ENCODE peak calls at places on chromosomes 1 and 21, in seven cellular contexts. One of them, this sample, is unnamed. For H3K27me3, the result is how much of the 10 kb centered on the place peaks cover.

GRCh38 chr1:223350361-223350908 is 13.5 kb downstream of the SUSD4 start:
- DNase-seq in right atrium auricular region: no peak
- DNase-seq in Panc1: no peak
- DNase-seq in prostate gland: no peak
- DNase-seq in lower lobe of right lung: no peak
- DNase-seq in stomach: no peak
- DNase-seq in fibroblast of lung: peak
- DNase-seq in this sample: no peak

GRCh38 chr1:32769524-32770220 is 47.5 kb downstream of the YARS1 start:
- DNase-seq in right atrium auricular region: no peak
- DNase-seq in Panc1: no peak
- DNase-seq in prostate gland: no peak
- DNase-seq in lower lobe of right lung: peak
- DNase-seq in stomach: no peak
- DNase-seq in fibroblast of lung: peak
- DNase-seq in this sample: no peak

GRCh38 chr1:174040387-174040786 is 18.2 kb upstream of the RC3H1 start:
- DNase-seq in right atrium auricular region: no peak
- DNase-seq in Panc1: peak
- DNase-seq in prostate gland: peak
- DNase-seq in lower lobe of right lung: no peak
- DNase-seq in stomach: no peak
- DNase-seq in fibroblast of lung: peak
- DNase-seq in this sample: no peak

GRCh38 chr1:207817778-207818751 is 66.2 kb downstream of the CD46 start:
- DNase-seq in right atrium auricular region: peak
- DNase-seq in Panc1: no peak
- DNase-seq in prostate gland: no peak
- DNase-seq in lower lobe of right lung: no peak
- DNase-seq in stomach: no peak
- DNase-seq in fibroblast of lung: no peak
- DNase-seq in this sample: no peak

GRCh38 chr21:31180256-31181088 is 142.2 kb upstream of the KRTAP19-8 start:
- DNase-seq in right atrium auricular region: no peak
- DNase-seq in Panc1: no peak
- DNase-seq in prostate gland: no peak
- DNase-seq in lower lobe of right lung: no peak
- DNase-seq in stomach: no peak
- DNase-seq in fibroblast of lung: peak
- DNase-seq in this sample: no peak

GRCh38 chr1:178055779-178056471 is 38.0 kb upstream of the RASAL2 start:
- DNase-seq in right atrium auricular region: no peak
- DNase-seq in Panc1: peak
- DNase-seq in prostate gland: no peak
- DNase-seq in lower lobe of right lung: peak
- DNase-seq in stomach: peak
- DNase-seq in fibroblast of lung: peak
- DNase-seq in this sample: peak

GRCh38 chr1:226310123-226310540 is 1.2 kb upstream of the LIN9 start:
- DNase-seq in right atrium auricular region: no peak
- DNase-seq in Panc1: no peak
- DNase-seq in prostate gland: no peak
- DNase-seq in lower lobe of right lung: no peak
- DNase-seq in stomach: no peak
- DNase-seq in fibroblast of lung: peak
- DNase-seq in this sample: no peak

GRCh38 chr1:43300661-43301094 is at the start of gene TIE1:
- DNase-seq in right atrium auricular region: no peak
- DNase-seq in Panc1: no peak
- DNase-seq in prostate gland: no peak
- DNase-seq in lower lobe of right lung: no peak
- DNase-seq in stomach: no peak
- DNase-seq in fibroblast of lung: no peak
- DNase-seq in this sample: peak

GRCh38 chr1:169874229-169874628 is 19.5 kb downstream of the SCYL3 start:
- DNase-seq in right atrium auricular region: no peak
- DNase-seq in Panc1: no peak
- DNase-seq in prostate gland: no peak
- DNase-seq in lower lobe of right lung: no peak
- DNase-seq in stomach: no peak
- DNase-seq in fibroblast of lung: peak
- DNase-seq in this sample: no peak

GRCh38 chr21:37866027-37866426 is 50.2 kb downstream of the KCNJ6 start:
- DNase-seq in right atrium auricular region: no peak
- DNase-seq in Panc1: no peak
- DNase-seq in prostate gland: no peak
- DNase-seq in lower lobe of right lung: peak
- DNase-seq in stomach: no peak
- DNase-seq in fibroblast of lung: no peak
- DNase-seq in this sample: no peak

GRCh38 chr1:14655386-14655785 is 56.9 kb downstream of the KAZN start:
- DNase-seq in right atrium auricular region: no peak
- DNase-seq in Panc1: no peak
- DNase-seq in prostate gland: no peak
- DNase-seq in lower lobe of right lung: no peak
- DNase-seq in stomach: no peak
- DNase-seq in fibroblast of lung: no peak
- DNase-seq in this sample: no peak

GRCh38 chr1:198088360-198089071 is 68.3 kb upstream of the NEK7 start:
- DNase-seq in right atrium auricular region: no peak
- DNase-seq in Panc1: peak
- DNase-seq in prostate gland: no peak
- DNase-seq in lower lobe of right lung: peak
- DNase-seq in stomach: no peak
- DNase-seq in fibroblast of lung: peak
- DNase-seq in this sample: no peak

GRCh38 chr1:1783320-1783719 is 5.0 kb upstream of the NADK start:
- DNase-seq in right atrium auricular region: no peak
- DNase-seq in Panc1: no peak
- DNase-seq in prostate gland: no peak
- DNase-seq in lower lobe of right lung: peak
- DNase-seq in stomach: no peak
- DNase-seq in fibroblast of lung: no peak
- DNase-seq in this sample: no peak

GRCh38 chr1:47828965-47829364 is 168.2 kb downstream of the TRABD2B start:
- DNase-seq in right atrium auricular region: no peak
- DNase-seq in Panc1: no peak
- DNase-seq in prostate gland: no peak
- DNase-seq in lower lobe of right lung: no peak
- DNase-seq in stomach: no peak
- DNase-seq in fibroblast of lung: no peak
- DNase-seq in this sample: no peak

GRCh38 chr1:23392125-23392855 is 22.7 kb upstream of the ZNF436 start:
- DNase-seq in right atrium auricular region: no peak
- DNase-seq in Panc1: no peak
- DNase-seq in prostate gland: no peak
- DNase-seq in lower lobe of right lung: no peak
- DNase-seq in stomach: no peak
- DNase-seq in fibroblast of lung: no peak
- DNase-seq in this sample: no peak

DNA sequence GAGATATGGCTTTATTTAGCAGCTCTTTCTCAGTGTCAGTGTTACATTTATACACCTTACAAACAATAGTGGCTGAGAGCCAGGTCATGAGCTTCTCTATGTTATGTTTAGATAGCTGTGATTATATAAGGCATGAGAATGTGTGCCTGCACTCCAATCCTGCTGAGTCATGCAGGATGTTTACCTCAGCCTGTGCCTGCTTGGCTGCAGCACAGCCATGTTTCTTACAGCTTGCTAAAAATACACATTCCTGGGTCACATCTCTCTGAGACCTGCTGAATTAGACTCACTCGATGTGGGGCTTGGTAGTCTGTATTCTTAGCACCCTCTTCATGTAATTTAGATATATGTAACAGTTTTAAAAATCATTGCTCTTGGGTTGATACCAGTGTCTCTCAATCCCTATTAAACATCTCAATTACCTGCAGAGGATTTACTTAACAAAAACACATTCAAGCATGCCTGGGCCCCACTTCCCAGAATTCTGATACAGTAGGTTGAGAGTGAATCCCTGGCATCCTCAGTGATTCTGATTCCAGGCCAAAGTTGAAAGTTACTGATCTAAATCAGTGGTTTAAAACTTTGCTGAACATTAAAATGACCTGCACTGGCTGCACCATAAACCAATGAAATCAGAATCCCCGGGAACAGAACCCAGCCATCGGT is 107.5 kb downstream of the GDAP2 start:
- DNase-seq in right atrium auricular region: no peak
- DNase-seq in Panc1: peak
- DNase-seq in prostate gland: peak
- DNase-seq in lower lobe of right lung: no peak
- DNase-seq in stomach: peak
- DNase-seq in fibroblast of lung: peak
- DNase-seq in this sample: no peak
- H3K27ac ChIP-seq in right atrium auricular region: peak
- H3K27ac ChIP-seq in Panc1: peak
- H3K27ac ChIP-seq in prostate gland: peak
- H3K27ac ChIP-seq in lower lobe of right lung: peak
- H3K27ac ChIP-seq in stomach: peak
- H3K27ac ChIP-seq in fibroblast of lung: peak
- H3K27ac ChIP-seq in this sample: peak

GRCh38 chr1:68485431-68486022 is 11.4 kb downstream of the DEPDC1 start:
- DNase-seq in right atrium auricular region: no peak
- DNase-seq in Panc1: no peak
- DNase-seq in prostate gland: no peak
- DNase-seq in lower lobe of right lung: no peak
- DNase-seq in stomach: no peak
- DNase-seq in fibroblast of lung: no peak
- DNase-seq in this sample: no peak
- TF ChIP-seq CTCF in right atrium auricular region: no peak
- TF ChIP-seq CTCF in Panc1: no peak
- TF ChIP-seq CTCF in prostate gland: no peak
- TF ChIP-seq CTCF in lower lobe of right lung: no peak
- TF ChIP-seq CTCF in stomach: no peak
- TF ChIP-seq CTCF in fibroblast of lung: no peak
- TF ChIP-seq CTCF in this sample: no peak

DNA sequence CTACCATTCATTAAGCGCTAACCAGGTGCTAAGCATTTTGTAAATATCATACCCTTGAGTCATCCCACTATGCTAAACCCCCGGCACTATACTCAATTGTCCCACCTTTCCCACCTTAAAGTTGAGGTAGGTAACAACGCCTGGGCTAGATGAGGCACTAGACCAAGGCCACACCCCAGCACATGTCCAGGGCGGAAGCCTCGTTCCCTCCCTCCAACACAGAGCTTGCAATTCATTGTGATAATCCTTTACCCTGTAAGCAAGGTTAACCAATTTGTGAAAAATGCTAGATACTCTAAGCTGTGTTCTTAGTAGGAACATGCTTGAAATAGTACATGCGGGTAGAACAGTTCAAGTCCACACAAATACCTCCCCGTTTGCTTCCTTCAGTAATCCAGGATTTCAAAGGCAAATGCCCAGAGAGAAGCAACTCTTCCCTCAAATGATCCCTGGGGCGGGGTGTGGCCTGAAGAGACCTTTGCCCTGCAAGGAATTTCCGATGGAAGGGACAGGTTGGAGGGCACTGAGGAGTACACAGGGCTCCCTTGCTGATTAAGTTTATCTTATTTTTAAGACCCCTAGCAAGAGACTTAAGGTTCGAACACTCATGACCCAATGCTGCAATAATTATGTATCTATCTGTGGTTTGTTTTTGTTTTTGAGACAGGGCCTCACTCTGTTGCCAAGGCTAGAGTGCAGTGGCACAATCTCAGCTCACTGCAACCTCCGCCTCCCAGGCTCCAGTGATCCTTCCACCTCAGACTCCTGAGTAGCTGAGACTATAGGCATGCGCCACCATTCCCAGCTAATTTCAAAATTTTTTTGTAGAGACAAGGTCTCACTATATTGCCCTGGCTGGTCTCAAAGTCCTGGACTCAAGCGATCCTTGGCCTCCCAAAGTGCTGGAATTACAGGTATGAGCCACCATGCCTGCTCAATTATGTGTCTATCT is 2.6 kb downstream of the RSPH1 start:
- DNase-seq in right atrium auricular region: peak
- DNase-seq in Panc1: no peak
- DNase-seq in prostate gland: no peak
- DNase-seq in lower lobe of right lung: no peak
- DNase-seq in stomach: no peak
- DNase-seq in fibroblast of lung: no peak
- DNase-seq in this sample: no peak
- H3K27me3 ChIP-seq in right atrium auricular region: under half
- H3K27me3 ChIP-seq in Panc1: under half
- H3K27me3 ChIP-seq in prostate gland: under half
- H3K27me3 ChIP-seq in lower lobe of right lung: under half
- H3K27me3 ChIP-seq in stomach: under half
- H3K27me3 ChIP-seq in fibroblast of lung: under half
- H3K27me3 ChIP-seq in this sample: under half

GRCh38 chr1:25856856-25857255 is 2.4 kb downstream of the AUNIP start:
- DNase-seq in right atrium auricular region: no peak
- DNase-seq in Panc1: no peak
- DNase-seq in prostate gland: no peak
- DNase-seq in lower lobe of right lung: no peak
- DNase-seq in stomach: no peak
- DNase-seq in fibroblast of lung: no peak
- DNase-seq in this sample: no peak

GRCh38 chr1:25854554-25854953 is 4.7 kb downstream of the AUNIP start:
- DNase-seq in right atrium auricular region: no peak
- DNase-seq in Panc1: no peak
- DNase-seq in prostate gland: no peak
- DNase-seq in lower lobe of right lung: no peak
- DNase-seq in stomach: no peak
- DNase-seq in fibroblast of lung: no peak
- DNase-seq in this sample: no peak

GRCh38 chr1:25861316-25862286 is 2.3 kb upstream of the AUNIP start:
- DNase-seq in right atrium auricular region: no peak
- DNase-seq in Panc1: no peak
- DNase-seq in prostate gland: no peak
- DNase-seq in lower lobe of right lung: no peak
- DNase-seq in stomach: no peak
- DNase-seq in fibroblast of lung: no peak
- DNase-seq in this sample: no peak

GRCh38 chr1:25858906-25859789 is at the start of gene AUNIP:
- DNase-seq in right atrium auricular region: peak
- DNase-seq in Panc1: peak
- DNase-seq in prostate gland: peak
- DNase-seq in lower lobe of right lung: peak
- DNase-seq in stomach: peak
- DNase-seq in fibroblast of lung: peak
- DNase-seq in this sample: peak

GRCh38 chr1:25858494-25858893 is 763 bp downstream of the AUNIP start:
- DNase-seq in right atrium auricular region: no peak
- DNase-seq in Panc1: no peak
- DNase-seq in prostate gland: no peak
- DNase-seq in lower lobe of right lung: no peak
- DNase-seq in stomach: no peak
- DNase-seq in fibroblast of lung: no peak
- DNase-seq in this sample: no peak
- H3K27ac ChIP-seq in right atrium auricular region: no peak
- H3K27ac ChIP-seq in Panc1: peak
- H3K27ac ChIP-seq in prostate gland: no peak
- H3K27ac ChIP-seq in lower lobe of right lung: no peak
- H3K27ac ChIP-seq in stomach: no peak
- H3K27ac ChIP-seq in fibroblast of lung: no peak
- H3K27ac ChIP-seq in this sample: no peak

GRCh38 chr1:160494620-160495019 is 28.4 kb downstream of the SLAMF6 start:
- DNase-seq in right atrium auricular region: no peak
- DNase-seq in Panc1: no peak
- DNase-seq in prostate gland: no peak
- DNase-seq in lower lobe of right lung: no peak
- DNase-seq in stomach: peak
- DNase-seq in fibroblast of lung: no peak
- DNase-seq in this sample: no peak
- TF ChIP-seq CTCF in right atrium auricular region: no peak
- TF ChIP-seq CTCF in Panc1: peak
- TF ChIP-seq CTCF in prostate gland: no peak
- TF ChIP-seq CTCF in lower lobe of right lung: no peak
- TF ChIP-seq CTCF in stomach: peak
- TF ChIP-seq CTCF in fibroblast of lung: no peak
- TF ChIP-seq CTCF in this sample: no peak